ENCODE peak calls at places on chromosome 14, in seven cellular contexts. One of them, this sample, is unnamed.

GRCh38 chr14:91396959-91397815 is 20.4 kb downstream of the CCDC88C start:
- DNase-seq in tibial artery: no peak
- DNase-seq in GM06990: peak; percentile 73
- DNase-seq in endothelial cell: no peak
- DNase-seq in GM23338: peak; percentile 72
- DNase-seq in fibroblast of pulmonary artery: no peak
- DNase-seq in IMR-90: no peak
- DNase-seq in this sample: peak; percentile 67

GRCh38 chr14:71692496-71692895 is 239.7 kb upstream of the RGS6 start:
- DNase-seq in IMR-90: peak; percentile 69
- DNase-seq in endothelial cell: no peak
- DNase-seq in fibroblast of pulmonary artery: peak; percentile 73
- DNase-seq in GM06990: no peak
- DNase-seq in GM23338: no peak
- DNase-seq in tibial artery: no peak
- DNase-seq in this sample: no peak

GRCh38 chr14:96363751-96364336 is 518 bp downstream of the GSKIP start:
- DNase-seq in GM06990: no peak
- DNase-seq in fibroblast of pulmonary artery: peak; percentile 65
- DNase-seq in endothelial cell: peak; percentile 38
- DNase-seq in IMR-90: peak; percentile 31
- DNase-seq in GM23338: peak; percentile 67
- DNase-seq in tibial artery: peak; percentile 27
- DNase-seq in this sample: peak; percentile 38

GRCh38 chr14:78253986-78254385 is 83.8 kb downstream of the NRXN3 start:
- DNase-seq in IMR-90: peak; percentile 43
- DNase-seq in endothelial cell: no peak
- DNase-seq in fibroblast of pulmonary artery: peak; percentile 3
- DNase-seq in GM06990: no peak
- DNase-seq in GM23338: no peak
- DNase-seq in tibial artery: no peak
- DNase-seq in this sample: no peak

GRCh38 chr14:75803768-75804167 is 142.7 kb downstream of the TTLL5 start:
- DNase-seq in IMR-90: no peak
- DNase-seq in endothelial cell: no peak
- DNase-seq in tibial artery: no peak
- DNase-seq in fibroblast of pulmonary artery: no peak
- DNase-seq in GM23338: peak; percentile 38
- DNase-seq in GM06990: no peak
- DNase-seq in this sample: no peak

GRCh38 chr14:20848316-20848954 is 42.8 kb upstream of the RNASE3 start:
- DNase-seq in GM06990: no peak
- DNase-seq in fibroblast of pulmonary artery: no peak
- DNase-seq in endothelial cell: no peak
- DNase-seq in IMR-90: peak; percentile 19
- DNase-seq in tibial artery: no peak
- DNase-seq in GM23338: no peak
- DNase-seq in this sample: no peak

GRCh38 chr14:98651042-98651441 is 621.0 kb downstream of the BCL11B start:
- DNase-seq in fibroblast of pulmonary artery: no peak
- DNase-seq in GM06990: no peak
- DNase-seq in IMR-90: no peak
- DNase-seq in tibial artery: no peak
- DNase-seq in endothelial cell: no peak
- DNase-seq in GM23338: peak; percentile 74
- DNase-seq in this sample: no peak

GRCh38 chr14:77107228-77107627 is 9.2 kb downstream of the CIPC start:
- DNase-seq in endothelial cell: no peak
- DNase-seq in GM23338: no peak
- DNase-seq in GM06990: no peak
- DNase-seq in IMR-90: no peak
- DNase-seq in fibroblast of pulmonary artery: no peak
- DNase-seq in tibial artery: peak; percentile 47
- DNase-seq in this sample: no peak

GRCh38 chr14:102931580-102932285 is 9.3 kb downstream of the AMN start:
- DNase-seq in endothelial cell: no peak
- DNase-seq in GM23338: no peak
- DNase-seq in tibial artery: no peak
- DNase-seq in IMR-90: no peak
- DNase-seq in GM06990: no peak
- DNase-seq in fibroblast of pulmonary artery: no peak
- DNase-seq in this sample: no peak

GRCh38 chr14:81192594-81192993 is 28.2 kb downstream of the GTF2A1 start:
- DNase-seq in endothelial cell: no peak
- DNase-seq in IMR-90: no peak
- DNase-seq in GM23338: no peak
- DNase-seq in GM06990: no peak
- DNase-seq in tibial artery: no peak
- DNase-seq in fibroblast of pulmonary artery: no peak
- DNase-seq in this sample: no peak

GRCh38 chr14:91377700-91378652 is 39.6 kb downstream of the CCDC88C start:
- DNase-seq in tibial artery: no peak
- DNase-seq in fibroblast of pulmonary artery: no peak
- DNase-seq in endothelial cell: no peak
- DNase-seq in IMR-90: no peak
- DNase-seq in GM23338: no peak
- DNase-seq in GM06990: no peak
- DNase-seq in this sample: no peak

GRCh38 chr14:93286212-93286890 is 46.5 kb downstream of the BTBD7 start:
- DNase-seq in fibroblast of pulmonary artery: peak; percentile 49
- DNase-seq in tibial artery: no peak
- DNase-seq in GM23338: peak; percentile 33
- DNase-seq in IMR-90: peak; percentile 14
- DNase-seq in GM06990: no peak
- DNase-seq in endothelial cell: no peak
- DNase-seq in this sample: no peak

GRCh38 chr14:104392001-104392395 is 187.6 kb upstream of the C14orf180 start:
- DNase-seq in GM06990: no peak
- DNase-seq in GM23338: no peak
- DNase-seq in tibial artery: no peak
- DNase-seq in endothelial cell: no peak
- DNase-seq in fibroblast of pulmonary artery: no peak
- DNase-seq in IMR-90: no peak
- DNase-seq in this sample: no peak

GRCh38 chr14:105196228-105196960 is 15.3 kb upstream of the NUDT14 start:
- DNase-seq in IMR-90: no peak
- DNase-seq in GM23338: peak; percentile 79
- DNase-seq in tibial artery: no peak
- DNase-seq in fibroblast of pulmonary artery: no peak
- DNase-seq in GM06990: no peak
- DNase-seq in endothelial cell: peak; percentile 95
- DNase-seq in this sample: no peak

GRCh38 chr14:76050797-76051392 is 65.3 kb downstream of the IFT43 start:
- DNase-seq in GM23338: peak; percentile 75
- DNase-seq in GM06990: no peak
- DNase-seq in tibial artery: peak; percentile 43
- DNase-seq in fibroblast of pulmonary artery: peak; percentile 77
- DNase-seq in IMR-90: peak; percentile 65
- DNase-seq in endothelial cell: peak; percentile 72
- DNase-seq in this sample: peak; percentile 51

GRCh38 chr14:81436296-81437138 is 36.4 kb upstream of the STON2 start:
- DNase-seq in GM06990: peak; percentile 49
- DNase-seq in tibial artery: peak; percentile 73
- DNase-seq in IMR-90: peak; percentile 45
- DNase-seq in endothelial cell: peak; percentile 89
- DNase-seq in fibroblast of pulmonary artery: peak; percentile 57
- DNase-seq in GM23338: peak; percentile 92
- DNase-seq in this sample: peak; percentile 84

GRCh38 chr14:93893550-93894329 is 33.4 kb upstream of the FAM181A start:
- DNase-seq in IMR-90: no peak
- DNase-seq in endothelial cell: no peak
- DNase-seq in tibial artery: no peak
- DNase-seq in fibroblast of pulmonary artery: no peak
- DNase-seq in GM23338: peak; percentile 57
- DNase-seq in GM06990: no peak
- DNase-seq in this sample: no peak

GRCh38 chr14:49249022-49249421 is 337.2 kb downstream of the RPS29 start:
- DNase-seq in tibial artery: no peak
- DNase-seq in fibroblast of pulmonary artery: no peak
- DNase-seq in IMR-90: peak; percentile 1
- DNase-seq in GM23338: no peak
- DNase-seq in endothelial cell: no peak
- DNase-seq in GM06990: no peak
- DNase-seq in this sample: no peak

GRCh38 chr14:35197015-35197414 is 74.7 kb downstream of the PRORP start:
- DNase-seq in GM23338: no peak
- DNase-seq in fibroblast of pulmonary artery: peak; percentile 55
- DNase-seq in IMR-90: peak; percentile 77
- DNase-seq in tibial artery: no peak
- DNase-seq in endothelial cell: no peak
- DNase-seq in GM06990: no peak
- DNase-seq in this sample: no peak

GRCh38 chr14:100105357-100106169 is 40.3 kb downstream of the EVL start:
- DNase-seq in fibroblast of pulmonary artery: no peak
- DNase-seq in endothelial cell: no peak
- DNase-seq in GM23338: no peak
- DNase-seq in IMR-90: no peak
- DNase-seq in GM06990: no peak
- DNase-seq in tibial artery: peak; percentile 50
- DNase-seq in this sample: no peak

GRCh38 chr14:102878174-102878969 is 44.1 kb upstream of the AMN start:
- DNase-seq in IMR-90: no peak
- DNase-seq in tibial artery: no peak
- DNase-seq in endothelial cell: no peak
- DNase-seq in GM06990: no peak
- DNase-seq in GM23338: peak; percentile 49
- DNase-seq in fibroblast of pulmonary artery: no peak
- DNase-seq in this sample: no peak

GRCh38 chr14:77141592-77142288 is at the start of gene ZDHHC22:
- DNase-seq in GM23338: peak; percentile 79
- DNase-seq in IMR-90: no peak
- DNase-seq in endothelial cell: peak; percentile 57
- DNase-seq in GM06990: no peak
- DNase-seq in tibial artery: no peak
- DNase-seq in fibroblast of pulmonary artery: no peak
- DNase-seq in this sample: no peak

GRCh38 chr14:64680675-64681060 is 23.6 kb upstream of the PLEKHG3 start:
- DNase-seq in GM23338: no peak
- DNase-seq in tibial artery: no peak
- DNase-seq in fibroblast of pulmonary artery: no peak
- DNase-seq in GM06990: no peak
- DNase-seq in endothelial cell: no peak
- DNase-seq in IMR-90: no peak
- DNase-seq in this sample: no peak
- TF ChIP-seq CTCF in GM23338: no peak
- TF ChIP-seq CTCF in tibial artery: no peak
- TF ChIP-seq CTCF in fibroblast of pulmonary artery: no peak
- TF ChIP-seq CTCF in GM06990: no peak
- TF ChIP-seq CTCF in endothelial cell: no peak
- TF ChIP-seq CTCF in IMR-90: no peak
- TF ChIP-seq CTCF in this sample: no peak

DNA sequence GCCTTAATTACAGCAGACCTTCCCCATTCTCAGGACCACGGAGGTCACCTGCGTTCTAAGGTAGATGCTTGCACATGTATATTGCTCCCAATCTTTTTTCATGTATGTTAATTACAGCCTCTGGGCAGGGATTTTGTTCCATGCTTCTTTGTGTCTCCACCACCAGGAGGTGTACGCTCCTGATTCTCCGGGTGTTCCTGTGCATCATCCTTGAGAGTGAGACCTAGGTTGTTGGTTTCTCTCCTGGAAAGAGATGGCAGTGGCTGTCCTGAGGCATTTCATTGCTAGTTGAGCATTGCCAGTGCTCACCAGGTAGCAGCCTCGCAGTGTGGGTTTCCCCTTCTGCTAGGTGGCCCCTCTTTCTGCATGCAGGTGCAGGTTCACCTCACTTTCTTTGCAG is 52.8 kb downstream of the KCNK13 start:
- DNase-seq in GM23338: no peak
- DNase-seq in IMR-90: no peak
- DNase-seq in GM06990: no peak
- DNase-seq in endothelial cell: peak; percentile 3
- DNase-seq in fibroblast of pulmonary artery: no peak
- DNase-seq in tibial artery: no peak
- DNase-seq in this sample: no peak
- TF ChIP-seq CTCF in GM23338: peak; percentile 32
- TF ChIP-seq CTCF in IMR-90: no peak
- TF ChIP-seq CTCF in GM06990: no peak
- TF ChIP-seq CTCF in endothelial cell: peak; percentile 37
- TF ChIP-seq CTCF in fibroblast of pulmonary artery: no peak
- TF ChIP-seq CTCF in tibial artery: no peak
- TF ChIP-seq CTCF in this sample: no peak

DNA sequence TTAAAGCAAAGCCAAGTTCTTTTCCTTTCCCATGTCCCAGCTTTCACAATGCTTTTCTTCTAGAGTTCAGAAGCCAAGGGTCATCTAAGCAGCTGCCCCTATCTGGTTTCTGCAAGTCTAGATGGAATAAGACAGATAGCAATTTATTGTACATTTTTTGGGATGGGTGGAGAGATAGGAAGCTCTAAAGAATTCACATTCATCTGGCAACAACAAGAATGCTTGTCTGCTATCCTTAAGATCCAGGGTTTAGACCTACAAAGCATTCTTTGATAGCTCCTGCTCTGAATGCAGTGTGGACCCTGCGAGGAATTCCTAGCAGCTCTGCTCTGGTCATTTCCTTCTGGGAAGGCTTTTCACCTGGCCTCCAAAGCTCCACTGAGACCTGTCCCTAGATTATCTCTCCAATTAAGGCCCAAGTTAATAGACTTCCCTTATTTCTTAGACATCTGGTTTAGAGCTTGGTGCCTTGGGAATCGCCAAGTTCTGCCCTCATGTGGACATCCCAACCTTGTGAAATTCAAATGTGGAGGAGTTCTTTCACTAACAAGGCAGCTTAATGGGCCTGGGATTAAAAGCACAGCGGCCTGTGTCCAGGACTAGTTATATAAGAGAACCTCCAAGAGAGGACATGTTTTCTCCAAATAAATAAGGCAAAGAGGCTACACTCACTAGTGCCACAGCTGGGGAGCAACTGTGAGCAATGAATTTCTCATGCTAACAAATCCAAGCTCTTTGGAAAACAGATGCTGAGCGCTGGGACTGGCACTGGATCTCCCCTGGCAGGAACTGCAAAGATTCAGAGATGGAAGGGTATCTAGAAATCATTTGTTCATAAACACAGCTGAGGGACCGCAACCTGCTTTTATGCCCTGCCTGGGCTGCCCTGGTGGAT is 384.5 kb upstream of the DDHD1 start:
- DNase-seq in GM06990: no peak
- DNase-seq in endothelial cell: no peak
- DNase-seq in IMR-90: peak; percentile 40
- DNase-seq in tibial artery: no peak
- DNase-seq in fibroblast of pulmonary artery: no peak
- DNase-seq in GM23338: peak; percentile 1
- DNase-seq in this sample: no peak
- TF ChIP-seq CTCF in GM06990: no peak
- TF ChIP-seq CTCF in endothelial cell: no peak
- TF ChIP-seq CTCF in IMR-90: no peak
- TF ChIP-seq CTCF in tibial artery: no peak
- TF ChIP-seq CTCF in fibroblast of pulmonary artery: peak; percentile 1
- TF ChIP-seq CTCF in GM23338: no peak
- TF ChIP-seq CTCF in this sample: no peak

DNA sequence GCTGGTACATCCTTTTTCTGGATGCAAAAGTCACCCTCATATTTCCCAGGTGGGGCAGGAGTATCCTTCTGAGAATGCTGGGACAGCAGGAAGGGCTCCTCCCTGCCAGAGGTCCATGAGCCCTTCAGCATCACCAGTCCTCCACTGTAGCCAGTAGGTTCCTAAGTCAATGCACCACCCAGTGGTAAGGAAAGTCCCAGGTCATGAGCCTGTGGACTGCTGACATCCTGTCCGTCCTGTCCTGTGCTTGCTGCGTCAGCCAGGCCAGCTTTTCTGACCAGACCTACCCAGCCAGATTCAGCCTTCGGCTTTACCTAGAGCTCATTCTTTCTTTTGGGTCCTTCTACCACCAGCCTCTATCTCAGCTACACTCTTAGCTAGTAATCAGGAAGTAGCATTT is 23.0 kb upstream of the ACTN1 start:
- DNase-seq in GM23338: peak; percentile 59
- DNase-seq in IMR-90: no peak
- DNase-seq in fibroblast of pulmonary artery: peak; percentile 29
- DNase-seq in endothelial cell: peak; percentile 8
- DNase-seq in GM06990: no peak
- DNase-seq in tibial artery: no peak
- DNase-seq in this sample: no peak
- TF ChIP-seq CTCF in GM23338: peak; percentile 27
- TF ChIP-seq CTCF in IMR-90: no peak
- TF ChIP-seq CTCF in fibroblast of pulmonary artery: peak; percentile 26
- TF ChIP-seq CTCF in endothelial cell: no peak
- TF ChIP-seq CTCF in GM06990: peak; percentile 11
- TF ChIP-seq CTCF in tibial artery: peak; percentile 10
- TF ChIP-seq CTCF in this sample: no peak

This sample was measured in GM20000.